ENCODE peak calls at places on chromosome 10, in nine cellular contexts. One of them, this sample, is unnamed.

GRCh38 chr10:17375936-17376584 is 78.3 kb downstream of the ST8SIA6 start:
- DNase-seq in tibial nerve: no peak
- DNase-seq in neural progenitor cell: peak; percentile 15
- DNase-seq in GM13976: no peak
- DNase-seq in OCI-LY7: peak; percentile 22
- DNase-seq in A549: peak; percentile 7
- DNase-seq in HL-60: no peak
- DNase-seq in cardiac fibroblast: peak; percentile 33
- DNase-seq in progenitor cell of endocrine pancreas: no peak
- DNase-seq in this sample: peak; percentile 53

GRCh38 chr10:11742009-11742778 is at the start of gene ECHDC3:
- DNase-seq in tibial nerve: no peak
- DNase-seq in neural progenitor cell: peak; percentile 62
- DNase-seq in GM13976: peak; percentile 92
- DNase-seq in OCI-LY7: no peak
- DNase-seq in A549: peak; percentile 21
- DNase-seq in HL-60: no peak
- DNase-seq in cardiac fibroblast: peak; percentile 36
- DNase-seq in progenitor cell of endocrine pancreas: no peak
- DNase-seq in this sample: peak; percentile 48

GRCh38 chr10:13604641-13605040 is 17.9 kb downstream of the PRPF18 start:
- DNase-seq in tibial nerve: no peak
- DNase-seq in neural progenitor cell: no peak
- DNase-seq in GM13976: no peak
- DNase-seq in OCI-LY7: no peak
- DNase-seq in A549: no peak
- DNase-seq in HL-60: no peak
- DNase-seq in cardiac fibroblast: no peak
- DNase-seq in progenitor cell of endocrine pancreas: no peak
- DNase-seq in this sample: no peak

GRCh38 chr10:127757033-127757432 is 20.0 kb downstream of the FOXI2 start:
- DNase-seq in tibial nerve: no peak
- DNase-seq in neural progenitor cell: no peak
- DNase-seq in GM13976: no peak
- DNase-seq in OCI-LY7: no peak
- DNase-seq in A549: no peak
- DNase-seq in HL-60: no peak
- DNase-seq in cardiac fibroblast: no peak
- DNase-seq in progenitor cell of endocrine pancreas: no peak
- DNase-seq in this sample: no peak

GRCh38 chr10:106711313-106711906 is 453.1 kb downstream of the SORCS1 start:
- DNase-seq in tibial nerve: peak; percentile 32
- DNase-seq in neural progenitor cell: peak; percentile 41
- DNase-seq in GM13976: peak; percentile 61
- DNase-seq in OCI-LY7: peak; percentile 49
- DNase-seq in A549: peak; percentile 11
- DNase-seq in HL-60: peak; percentile 45
- DNase-seq in cardiac fibroblast: peak; percentile 29
- DNase-seq in progenitor cell of endocrine pancreas: no peak
- DNase-seq in this sample: peak; percentile 73

GRCh38 chr10:547591-548081 is 141.8 kb downstream of the DIP2C start:
- DNase-seq in tibial nerve: no peak
- DNase-seq in neural progenitor cell: no peak
- DNase-seq in GM13976: no peak
- DNase-seq in OCI-LY7: no peak
- DNase-seq in A549: no peak
- DNase-seq in HL-60: no peak
- DNase-seq in cardiac fibroblast: no peak
- DNase-seq in progenitor cell of endocrine pancreas: no peak
- DNase-seq in this sample: no peak

GRCh38 chr10:128062331-128062730 is 63.9 kb downstream of the MKI67 start:
- DNase-seq in tibial nerve: no peak
- DNase-seq in neural progenitor cell: peak; percentile 41
- DNase-seq in GM13976: no peak
- DNase-seq in OCI-LY7: peak; percentile 39
- DNase-seq in A549: no peak
- DNase-seq in HL-60: peak; percentile 50
- DNase-seq in cardiac fibroblast: no peak
- DNase-seq in progenitor cell of endocrine pancreas: no peak
- DNase-seq in this sample: peak; percentile 50

GRCh38 chr10:127064474-127064873 is 131.9 kb downstream of the INSYN2A start:
- DNase-seq in tibial nerve: no peak
- DNase-seq in neural progenitor cell: no peak
- DNase-seq in GM13976: no peak
- DNase-seq in OCI-LY7: no peak
- DNase-seq in A549: no peak
- DNase-seq in HL-60: no peak
- DNase-seq in cardiac fibroblast: no peak
- DNase-seq in progenitor cell of endocrine pancreas: no peak
- DNase-seq in this sample: no peak

GRCh38 chr10:44966129-44966815 is 6.7 kb downstream of the RASSF4 start:
- DNase-seq in tibial nerve: no peak
- DNase-seq in neural progenitor cell: no peak
- DNase-seq in GM13976: no peak
- DNase-seq in OCI-LY7: no peak
- DNase-seq in A549: no peak
- DNase-seq in HL-60: no peak
- DNase-seq in cardiac fibroblast: peak; percentile 17
- DNase-seq in progenitor cell of endocrine pancreas: no peak
- DNase-seq in this sample: no peak

GRCh38 chr10:44965104-44965503 is 5.5 kb downstream of the RASSF4 start:
- DNase-seq in tibial nerve: no peak
- DNase-seq in neural progenitor cell: no peak
- DNase-seq in GM13976: no peak
- DNase-seq in OCI-LY7: no peak
- DNase-seq in A549: no peak
- DNase-seq in HL-60: no peak
- DNase-seq in cardiac fibroblast: no peak
- DNase-seq in progenitor cell of endocrine pancreas: no peak
- DNase-seq in this sample: no peak

GRCh38 chr10:44966816-44967509 is 7.4 kb downstream of the RASSF4 start:
- DNase-seq in tibial nerve: no peak
- DNase-seq in neural progenitor cell: no peak
- DNase-seq in GM13976: no peak
- DNase-seq in OCI-LY7: peak; percentile 23
- DNase-seq in A549: no peak
- DNase-seq in HL-60: no peak
- DNase-seq in cardiac fibroblast: no peak
- DNase-seq in progenitor cell of endocrine pancreas: no peak
- DNase-seq in this sample: no peak

GRCh38 chr10:44963772-44964633 is 4.4 kb downstream of the RASSF4 start:
- DNase-seq in tibial nerve: peak; percentile 79
- DNase-seq in neural progenitor cell: peak; percentile 89
- DNase-seq in GM13976: peak; percentile 14
- DNase-seq in OCI-LY7: peak; percentile 63
- DNase-seq in A549: no peak
- DNase-seq in HL-60: no peak
- DNase-seq in cardiac fibroblast: peak; percentile 35
- DNase-seq in progenitor cell of endocrine pancreas: no peak
- DNase-seq in this sample: no peak

DNA sequence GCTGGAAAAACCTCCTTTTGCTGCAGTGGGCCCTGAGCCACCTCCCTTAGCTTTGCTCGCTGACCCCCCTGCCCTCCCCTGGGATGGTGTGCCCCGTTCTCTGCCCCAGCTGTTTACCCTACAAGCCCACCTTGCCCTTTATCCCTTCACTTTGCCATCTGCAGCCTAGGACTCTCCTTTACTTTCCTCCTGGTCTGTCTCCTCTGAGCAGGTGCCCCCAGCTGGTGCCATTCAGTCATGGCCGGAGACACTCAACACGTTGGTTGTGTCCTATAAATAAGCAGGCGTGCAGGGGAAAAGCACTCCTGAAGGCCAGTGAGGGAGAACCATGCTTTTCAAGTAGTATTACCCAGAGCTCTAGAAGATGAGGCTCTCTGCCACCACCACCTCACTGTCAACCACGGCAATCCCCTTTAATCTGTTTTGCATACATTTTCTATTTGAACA is 6.1 kb downstream of the RASSF4 start:
- DNase-seq in tibial nerve: no peak
- DNase-seq in neural progenitor cell: no peak
- DNase-seq in GM13976: no peak
- DNase-seq in OCI-LY7: no peak
- DNase-seq in A549: no peak
- DNase-seq in HL-60: no peak
- DNase-seq in cardiac fibroblast: no peak
- DNase-seq in progenitor cell of endocrine pancreas: no peak
- DNase-seq in this sample: peak; percentile 39
- TF ChIP-seq CTCF in tibial nerve: no peak
- TF ChIP-seq CTCF in neural progenitor cell: no peak
- TF ChIP-seq CTCF in GM13976: no peak
- TF ChIP-seq CTCF in OCI-LY7: no peak
- TF ChIP-seq CTCF in A549: no peak
- TF ChIP-seq CTCF in HL-60: no peak
- TF ChIP-seq CTCF in cardiac fibroblast: no peak
- TF ChIP-seq CTCF in progenitor cell of endocrine pancreas: no peak
- TF ChIP-seq CTCF in this sample: no peak

GRCh38 chr10:124354411-124355382 is 64.0 kb downstream of the OAT start:
- DNase-seq in tibial nerve: peak; percentile 53
- DNase-seq in neural progenitor cell: peak; percentile 36
- DNase-seq in GM13976: peak; percentile 65
- DNase-seq in OCI-LY7: no peak
- DNase-seq in A549: peak; percentile 65
- DNase-seq in HL-60: peak; percentile 7
- DNase-seq in cardiac fibroblast: peak; percentile 74
- DNase-seq in progenitor cell of endocrine pancreas: no peak
- DNase-seq in this sample: peak; percentile 59

GRCh38 chr10:124353896-124354295 is 64.8 kb downstream of the OAT start:
- DNase-seq in tibial nerve: no peak
- DNase-seq in neural progenitor cell: peak; percentile 18
- DNase-seq in GM13976: no peak
- DNase-seq in OCI-LY7: no peak
- DNase-seq in A549: no peak
- DNase-seq in HL-60: no peak
- DNase-seq in cardiac fibroblast: no peak
- DNase-seq in progenitor cell of endocrine pancreas: no peak
- DNase-seq in this sample: no peak

GRCh38 chr10:124356706-124357582 is 61.8 kb downstream of the OAT start:
- DNase-seq in tibial nerve: no peak
- DNase-seq in neural progenitor cell: no peak
- DNase-seq in GM13976: no peak
- DNase-seq in OCI-LY7: no peak
- DNase-seq in A549: no peak
- DNase-seq in HL-60: no peak
- DNase-seq in cardiac fibroblast: no peak
- DNase-seq in progenitor cell of endocrine pancreas: no peak
- DNase-seq in this sample: no peak

GRCh38 chr10:124359336-124359832 is 59.3 kb downstream of the OAT start:
- DNase-seq in tibial nerve: no peak
- DNase-seq in neural progenitor cell: no peak
- DNase-seq in GM13976: no peak
- DNase-seq in OCI-LY7: no peak
- DNase-seq in A549: no peak
- DNase-seq in HL-60: no peak
- DNase-seq in cardiac fibroblast: peak; percentile 36
- DNase-seq in progenitor cell of endocrine pancreas: no peak
- DNase-seq in this sample: no peak

DNA sequence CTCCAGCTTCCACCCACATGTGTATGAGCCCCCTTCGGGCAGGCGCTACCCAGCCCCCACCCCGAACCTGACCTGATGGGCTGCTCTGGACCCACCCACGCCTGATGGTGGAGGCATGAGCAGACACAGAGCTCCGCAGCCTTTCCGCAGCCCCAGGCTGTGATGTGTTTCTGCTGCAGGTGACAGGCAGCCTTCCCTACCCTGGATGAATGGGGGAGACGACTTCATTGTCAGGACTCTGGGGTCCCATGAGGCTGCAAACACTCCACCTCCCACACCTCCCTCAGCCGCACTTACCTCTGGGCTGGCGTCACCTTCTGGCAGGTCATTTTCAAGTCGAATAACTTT is 61.2 kb downstream of the OAT start:
- DNase-seq in tibial nerve: no peak
- DNase-seq in neural progenitor cell: no peak
- DNase-seq in GM13976: no peak
- DNase-seq in OCI-LY7: no peak
- DNase-seq in A549: no peak
- DNase-seq in HL-60: no peak
- DNase-seq in cardiac fibroblast: no peak
- DNase-seq in progenitor cell of endocrine pancreas: no peak
- DNase-seq in this sample: no peak
- TF ChIP-seq CTCF in tibial nerve: no peak
- TF ChIP-seq CTCF in neural progenitor cell: no peak
- TF ChIP-seq CTCF in GM13976: no peak
- TF ChIP-seq CTCF in OCI-LY7: no peak
- TF ChIP-seq CTCF in A549: no peak
- TF ChIP-seq CTCF in HL-60: no peak
- TF ChIP-seq CTCF in cardiac fibroblast: no peak
- TF ChIP-seq CTCF in progenitor cell of endocrine pancreas: no peak
- TF ChIP-seq CTCF in this sample: no peak

DNA sequence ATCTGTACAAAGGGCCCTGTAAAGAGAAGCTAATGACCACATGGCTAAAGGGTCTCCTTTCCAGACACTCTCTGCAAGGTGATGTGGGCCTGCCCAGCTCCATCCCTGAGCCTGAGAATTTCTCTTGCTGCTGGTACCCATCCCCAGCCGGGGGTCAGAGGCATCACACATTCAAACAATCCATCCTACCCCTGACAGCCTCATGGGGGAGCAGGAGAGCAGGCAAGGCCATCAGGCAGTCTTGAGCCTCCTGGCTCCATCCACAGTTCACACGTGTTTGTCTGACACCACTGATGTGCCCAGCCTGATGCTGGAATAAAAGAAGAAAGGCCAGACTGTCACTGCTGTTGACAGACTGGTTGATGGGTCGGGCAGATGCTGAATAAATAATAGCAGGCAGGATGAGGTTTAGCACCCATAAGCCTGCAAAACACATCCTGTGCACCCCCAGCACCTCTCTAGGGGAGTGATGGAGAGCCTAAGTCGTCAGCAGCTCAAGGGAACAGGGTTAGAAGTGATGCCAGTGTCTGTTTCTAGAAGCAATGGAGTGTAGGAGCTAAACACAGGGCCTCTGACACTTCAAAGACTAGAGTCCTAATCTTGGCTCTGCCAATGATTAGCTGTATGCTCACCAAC is 43.5 kb downstream of the TLL2 start:
- DNase-seq in tibial nerve: no peak
- DNase-seq in neural progenitor cell: peak; percentile 71
- DNase-seq in GM13976: peak; percentile 77
- DNase-seq in OCI-LY7: peak; percentile 63
- DNase-seq in A549: peak; percentile 51
- DNase-seq in HL-60: peak; percentile 16
- DNase-seq in cardiac fibroblast: peak; percentile 19
- DNase-seq in progenitor cell of endocrine pancreas: no peak
- DNase-seq in this sample: peak; percentile 56
- TF ChIP-seq CTCF in tibial nerve: peak; percentile 16
- TF ChIP-seq CTCF in neural progenitor cell: peak; percentile 72
- TF ChIP-seq CTCF in GM13976: peak; percentile 58
- TF ChIP-seq CTCF in OCI-LY7: peak; percentile 81
- TF ChIP-seq CTCF in A549: peak; percentile 32
- TF ChIP-seq CTCF in HL-60: peak; percentile 70
- TF ChIP-seq CTCF in cardiac fibroblast: peak; percentile 59
- TF ChIP-seq CTCF in progenitor cell of endocrine pancreas: peak; percentile 65
- TF ChIP-seq CTCF in this sample: peak; percentile 54

DNA sequence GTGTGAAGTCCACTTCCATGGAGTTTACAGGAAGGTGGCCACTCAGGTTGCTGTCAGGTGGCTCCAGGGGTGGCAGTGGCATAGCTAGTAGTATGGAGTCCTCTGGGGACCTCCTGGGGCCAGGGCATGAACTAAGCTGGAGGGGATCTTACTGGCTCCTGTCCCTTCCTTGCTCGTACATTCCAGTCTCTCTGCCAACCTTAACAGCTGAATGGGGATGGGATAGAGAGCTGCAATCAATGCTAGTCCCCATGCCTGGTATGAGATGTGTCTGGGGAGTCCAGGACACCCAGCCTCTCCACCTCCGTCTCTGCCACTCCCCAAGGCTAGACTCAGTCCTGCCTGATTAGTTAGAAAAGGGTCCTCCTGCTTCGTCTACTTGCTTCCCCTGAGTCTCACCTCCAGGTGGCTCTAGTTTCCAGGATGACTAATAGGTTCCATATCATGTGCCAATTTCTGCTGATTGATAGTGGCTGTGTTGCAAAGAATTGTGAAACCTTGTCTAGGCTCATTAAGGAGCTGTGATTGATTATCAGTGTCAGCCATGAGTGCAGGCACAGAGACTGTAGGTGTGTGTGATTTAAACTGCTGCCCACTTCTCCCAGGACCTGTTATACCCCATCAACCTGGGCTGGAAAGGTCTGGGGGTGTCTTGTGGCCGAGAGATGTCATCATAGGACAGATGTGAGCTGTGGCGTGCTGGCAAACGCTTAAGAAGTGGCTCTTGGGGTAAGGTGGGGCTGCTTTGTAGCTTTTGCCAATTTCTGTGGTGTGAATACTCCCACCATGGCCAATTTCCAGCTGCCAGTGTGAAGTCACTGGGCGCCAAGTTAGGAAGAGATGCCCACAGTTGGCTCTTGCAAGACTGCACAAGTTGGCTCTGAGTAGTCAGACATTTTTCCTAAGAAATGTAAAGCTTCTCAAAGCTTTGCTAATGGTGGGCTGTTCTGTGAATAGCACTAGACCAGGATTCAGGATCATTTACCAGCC is 59.8 kb downstream of the COL13A1 start:
- DNase-seq in tibial nerve: peak; percentile 9
- DNase-seq in neural progenitor cell: no peak
- DNase-seq in GM13976: no peak
- DNase-seq in OCI-LY7: peak; percentile 25
- DNase-seq in A549: peak; percentile 40
- DNase-seq in HL-60: peak; percentile 8
- DNase-seq in cardiac fibroblast: peak; percentile 90
- DNase-seq in progenitor cell of endocrine pancreas: no peak
- DNase-seq in this sample: peak; percentile 21
- TF ChIP-seq CTCF in tibial nerve: no peak
- TF ChIP-seq CTCF in neural progenitor cell: peak; percentile 41
- TF ChIP-seq CTCF in GM13976: no peak
- TF ChIP-seq CTCF in OCI-LY7: peak; percentile 52
- TF ChIP-seq CTCF in A549: peak; percentile 43
- TF ChIP-seq CTCF in HL-60: no peak
- TF ChIP-seq CTCF in cardiac fibroblast: peak; percentile 39
- TF ChIP-seq CTCF in progenitor cell of endocrine pancreas: peak; percentile 39
- TF ChIP-seq CTCF in this sample: peak; percentile 15

This sample was measured in activated CD8-positive, alpha-beta T cell treated with anti-CD3 and anti-CD28 coated beads for 36 hours.